ENCODE peak calls at places on chromosomes 7 and 10, in nine cellular contexts. S is IMR-90, A is BE2C, M is GM06990, H is right cardiac atrium, V is brain microvascular endothelial cell, B is body of pancreas, Z is hepatocyte, J is HFF-Myc. T is an unnamed sample.

GRCh38 chr10:47030191-47030698 is 119.0 kb downstream of the PTPN20 start:
- DNase-seq in S (no peak), A (peak; percentile 3), M (no peak), H (no peak), V (no peak), B (no peak), Z (no peak), J (no peak), T (no peak)

GRCh38 chr10:13993634-13994033 is 337.1 kb downstream of the FRMD4A start:
- DNase-seq in S (no peak), A (no peak), M (peak; percentile 41), H (no peak), V (no peak), B (no peak), Z (no peak), J (no peak), T (no peak)

GRCh38 chr7:78218051-78218450 is 419.5 kb downstream of the PHTF2 start:
- DNase-seq in S (peak; percentile 79), A (no peak), M (no peak), H (no peak), V (no peak), B (no peak), Z (no peak), J (no peak), T (no peak)

GRCh38 chr10:86285136-86285790 is 81.3 kb downstream of the GRID1 start:
- DNase-seq in S (no peak), A (peak; percentile 36), M (no peak), H (no peak), V (no peak), B (no peak), Z (no peak), J (no peak), T (no peak)

GRCh38 chr7:112116894-112117293 is 89.3 kb downstream of the DOCK4 start:
- DNase-seq in S (no peak), A (no peak), M (no peak), H (no peak), V (no peak), B (no peak), Z (no peak), J (no peak), T (no peak)

GRCh38 chr10:25725917-25726716 is 207.9 kb upstream of the MYO3A start:
- DNase-seq in S (peak; percentile 33), A (peak; percentile 48), M (no peak), H (no peak), V (peak; percentile 57), B (peak; percentile 59), Z (peak; percentile 79), J (peak; percentile 9), T (peak; percentile 66)

GRCh38 chr10:71975087-71975890 is 11.1 kb downstream of the CHST3 start:
- DNase-seq in S (no peak), A (no peak), M (no peak), H (peak; percentile 84), V (no peak), B (peak; percentile 45), Z (no peak), J (no peak), T (peak; percentile 46)

GRCh38 chr10:75803816-75804576 is 372.6 kb downstream of the LRMDA start:
- DNase-seq in S (no peak), A (no peak), M (no peak), H (no peak), V (no peak), B (peak; percentile 43), Z (no peak), J (no peak), T (no peak)

GRCh38 chr10:74502963-74503608 is 323.3 kb upstream of the KAT6B start:
- DNase-seq in S (peak; percentile 86), A (no peak), M (peak; percentile 21), H (no peak), V (peak; percentile 37), B (no peak), Z (no peak), J (peak; percentile 88), T (peak; percentile 66)

GRCh38 chr7:141053626-141054025 is 20.2 kb upstream of the TMEM178B start:
- DNase-seq in S (no peak), A (no peak), M (no peak), H (no peak), V (no peak), B (no peak), Z (no peak), J (no peak), T (no peak)

GRCh38 chr10:64059884-64060283 is 538.7 kb downstream of the REEP3 start:
- DNase-seq in S (no peak), A (no peak), M (no peak), H (no peak), V (no peak), B (no peak), Z (no peak), J (no peak), T (no peak)

GRCh38 chr10:132311338-132311939 is 3.7 kb upstream of the STK32C start:
- DNase-seq in S (no peak), A (no peak), M (no peak), H (no peak), V (no peak), B (peak; percentile 83), Z (peak; percentile 70), J (no peak), T (no peak)

GRCh38 chr7:5694221-5694754 is 87.2 kb downstream of the RNF216 start:
- DNase-seq in S (peak; percentile 97), A (no peak), M (no peak), H (no peak), V (peak; percentile 75), B (no peak), Z (no peak), J (peak; percentile 58), T (peak; percentile 72)

GRCh38 chr10:100020161-100020882 is 10.6 kb upstream of the DNMBP start:
- DNase-seq in S (no peak), A (no peak), M (peak; percentile 79), H (no peak), V (no peak), B (no peak), Z (no peak), J (no peak), T (no peak)

GRCh38 chr7:140035400-140036223 is 27.1 kb downstream of the PARP12 start:
- DNase-seq in S (peak; percentile 81), A (no peak), M (no peak), H (no peak), V (peak; percentile 53), B (no peak), Z (no peak), J (peak; percentile 20), T (peak; percentile 53)

GRCh38 chr10:60359066-60359465 is 30.6 kb downstream of the ANK3 start:
- DNase-seq in S (no peak), A (no peak), M (no peak), H (no peak), V (no peak), B (no peak), Z (no peak), J (no peak), T (no peak)

GRCh38 chr7:127514499-127514898 is 70.9 kb downstream of the GCC1 start:
- DNase-seq in S (peak; percentile 39), A (no peak), M (no peak), H (no peak), V (peak; percentile 43), B (peak; percentile 24), Z (peak; percentile 30), J (peak; percentile 15), T (peak; percentile 62)

GRCh38 chr10:112956631-112957350 is 6.7 kb downstream of the TCF7L2 start:
- DNase-seq in S (no peak), A (no peak), M (no peak), H (no peak), V (no peak), B (no peak), Z (peak; percentile 13), J (no peak), T (no peak)
- H3K4me3 ChIP-seq in S (no peak overlapping the region), A (no peak overlapping the region), M (no peak overlapping the region), H (no peak overlapping the region), V (no peak overlapping the region), B (no peak overlapping the region), Z (no peak overlapping the region), J (peak overlapping the region; percentile 21), T (peak overlapping the region; percentile 88)

GRCh38 chr7:50869108-50869716 is 86.5 kb upstream of the GRB10 start:
- DNase-seq in S (peak; percentile 87), A (no peak), M (no peak), H (no peak), V (peak; percentile 91), B (peak; percentile 62), Z (peak; percentile 30), J (no peak), T (peak; percentile 83)
- H3K4me3 ChIP-seq in S (no peak overlapping the region), A (no peak overlapping the region), M (no peak overlapping the region), H (no peak overlapping the region), V (no peak overlapping the region), B (no peak overlapping the region), Z (no peak overlapping the region), J (no peak overlapping the region), T (peak overlapping the region; percentile 48)

GRCh38 chr10:128945398-128945797 is 521.6 kb upstream of the MGMT start:
- DNase-seq in S (no peak), A (no peak), M (no peak), H (no peak), V (no peak), B (no peak), Z (no peak), J (no peak), T (no peak)

GRCh38 chr10:128938488-128938887 is 528.6 kb upstream of the MGMT start:
- DNase-seq in S (no peak), A (no peak), M (no peak), H (no peak), V (no peak), B (no peak), Z (no peak), J (no peak), T (no peak)

GRCh38 chr10:128943111-128943510 is 523.9 kb upstream of the MGMT start:
- DNase-seq in S (no peak), A (no peak), M (no peak), H (no peak), V (no peak), B (peak; percentile 11), Z (no peak), J (no peak), T (no peak)
- H3K4me3 ChIP-seq in S (no peak overlapping the region), A (no peak overlapping the region), M (no peak overlapping the region), H (no peak overlapping the region), V (no peak overlapping the region), B (no peak overlapping the region), Z (no peak overlapping the region), J (no peak overlapping the region), T (no peak overlapping the region)

DNA sequence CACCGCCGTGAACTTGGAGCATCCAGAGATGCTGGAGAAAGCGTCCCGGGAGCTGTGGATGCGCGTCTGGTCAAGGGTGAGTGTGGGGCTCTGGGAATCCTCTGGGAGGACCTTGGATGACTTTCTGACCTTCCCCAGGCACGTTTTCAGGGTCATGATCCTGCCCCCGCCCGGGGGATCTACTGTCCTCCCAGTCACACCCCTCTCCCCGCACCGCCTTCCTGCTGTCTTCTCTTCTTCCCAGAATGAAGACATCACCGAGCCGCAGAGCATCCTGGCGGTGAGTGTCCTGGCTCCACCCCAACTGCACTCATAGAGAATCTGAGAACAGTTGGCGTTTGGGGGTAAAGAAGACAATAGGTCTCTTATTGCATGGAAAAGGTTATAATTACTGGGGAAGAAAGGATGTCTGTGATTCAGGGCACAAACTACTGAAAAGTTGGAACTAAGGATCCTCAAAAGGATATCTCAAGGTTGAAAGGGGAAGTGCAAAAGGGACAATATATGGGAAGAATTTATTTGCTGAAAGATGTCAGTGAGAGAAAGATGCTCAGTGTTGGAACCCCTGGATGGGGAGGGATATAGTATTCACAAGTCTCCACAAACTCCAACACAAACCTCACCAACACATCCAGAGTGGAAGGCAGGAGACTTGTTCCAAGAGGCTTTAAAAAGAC is 1.9 kb downstream of the GSTK1 start:
- DNase-seq in S (no peak), A (no peak), M (no peak), H (peak; percentile 59), V (no peak), B (no peak), Z (no peak), J (no peak), T (no peak)
- H3K4me3 ChIP-seq in S (no peak overlapping the region), A (no peak overlapping the region), M (no peak overlapping the region), H (no peak overlapping the region), V (no peak overlapping the region), B (no peak overlapping the region), Z (no peak overlapping the region), J (no peak overlapping the region), T (peak overlapping the region; percentile 95)

GRCh38 chr7:31052841-31053601 is 913 bp downstream of the ADCYAP1R1 start:
- DNase-seq in S (no peak), A (no peak), M (no peak), H (no peak), V (no peak), B (no peak), Z (no peak), J (no peak), T (no peak)
- H3K4me3 ChIP-seq in S (no peak overlapping the region), A (peak overlapping the region; percentile 51), M (no peak overlapping the region), H (peak overlapping the region; percentile 33), V (no peak overlapping the region), B (no peak overlapping the region), Z (no peak overlapping the region), J (no peak overlapping the region), T (peak overlapping the region; percentile 56)